ENCODE peak calls at places on chromosomes 6 and 20, in ten cellular contexts. V is GM23338, O is uterus, R is fibroblast of lung, U is stomach, S is psoas muscle, B is SK-N-SH, D is endodermal cell, H is esophagus squamous epithelium, K is GM12865. A is an unnamed sample.

GRCh38 chr20:13333793-13334192 is 112.7 kb downstream of the ISM1 start:
- DNase-seq in H (no peak), S (no peak), O (no peak), B (no peak), D (no peak), V (no peak), R (no peak), U (no peak), K (no peak), A (no peak)

GRCh38 chr6:129390900-129391299 is 319.1 kb downstream of the ARHGAP18 start:
- DNase-seq in U (no peak), R (no peak), B (no peak), O (no peak), S (no peak), D (no peak), K (no peak), V (no peak), H (no peak), A (no peak)

GRCh38 chr6:148761532-148761951 is 14.7 kb downstream of the UST start:
- DNase-seq in H (no peak), O (no peak), U (no peak), B (no peak), V (no peak), R (no peak), S (peak; percentile 52), K (no peak), D (peak; percentile 67), A (no peak)

GRCh38 chr6:31687321-31687720 is 6.5 kb upstream of the LY6G5C start:
- DNase-seq in H (no peak), U (no peak), B (peak; percentile 15), K (no peak), O (no peak), S (no peak), R (no peak), D (no peak), V (no peak), A (no peak)

GRCh38 chr6:37503486-37503980 is 3.8 kb upstream of the CCDC167 start:
- DNase-seq in V (no peak), R (no peak), D (no peak), B (peak; percentile 49), K (no peak), O (no peak), S (no peak), U (no peak), H (no peak), A (no peak)

GRCh38 chr20:50704971-50705370 is 13.6 kb upstream of the RIPOR3 start:
- DNase-seq in S (no peak), D (no peak), O (no peak), H (no peak), K (no peak), U (no peak), V (no peak), B (no peak), R (peak; percentile 64), A (no peak)

GRCh38 chr6:166988674-166989201 is 10.5 kb upstream of the CEP43 start:
- DNase-seq in O (no peak), S (no peak), K (no peak), D (no peak), R (peak; percentile 43), B (no peak), V (peak; percentile 58), U (no peak), H (no peak), A (no peak)

GRCh38 chr6:6881438-6882267 is 226.1 kb upstream of the RREB1 start:
- DNase-seq in O (no peak), K (no peak), D (peak; percentile 73), H (no peak), U (no peak), R (peak; percentile 22), V (no peak), S (no peak), B (no peak), A (no peak)

GRCh38 chr6:137816133-137816579 is 50.9 kb upstream of the TNFAIP3 start:
- DNase-seq in U (no peak), O (no peak), H (no peak), S (no peak), V (no peak), K (peak; percentile 51), D (no peak), B (no peak), R (peak; percentile 27), A (no peak)

GRCh38 chr20:17504898-17505663 is 26.1 kb downstream of the BFSP1 start:
- DNase-seq in S (peak; percentile 68), U (peak; percentile 47), B (peak; percentile 59), O (peak; percentile 40), K (peak; percentile 74), V (peak; percentile 89), R (peak; percentile 52), D (peak; percentile 88), H (no peak), A (peak; percentile 78)

GRCh38 chr6:19905584-19905983 is 68.4 kb downstream of the ID4 start:
- DNase-seq in O (no peak), H (no peak), B (no peak), V (no peak), S (no peak), R (no peak), K (no peak), D (no peak), U (no peak), A (no peak)

GRCh38 chr6:10487668-10488327 is 33.4 kb upstream of the GCNT2 start:
- DNase-seq in D (peak; percentile 80), B (peak; percentile 30), K (no peak), V (peak; percentile 64), S (no peak), U (no peak), R (no peak), O (no peak), H (no peak), A (no peak)

GRCh38 chr6:154986787-154987235 is 8.3 kb upstream of the TIAM2 start:
- DNase-seq in K (no peak), D (no peak), H (no peak), S (no peak), U (no peak), B (no peak), R (peak; percentile 68), O (no peak), V (no peak), A (no peak)

DNA sequence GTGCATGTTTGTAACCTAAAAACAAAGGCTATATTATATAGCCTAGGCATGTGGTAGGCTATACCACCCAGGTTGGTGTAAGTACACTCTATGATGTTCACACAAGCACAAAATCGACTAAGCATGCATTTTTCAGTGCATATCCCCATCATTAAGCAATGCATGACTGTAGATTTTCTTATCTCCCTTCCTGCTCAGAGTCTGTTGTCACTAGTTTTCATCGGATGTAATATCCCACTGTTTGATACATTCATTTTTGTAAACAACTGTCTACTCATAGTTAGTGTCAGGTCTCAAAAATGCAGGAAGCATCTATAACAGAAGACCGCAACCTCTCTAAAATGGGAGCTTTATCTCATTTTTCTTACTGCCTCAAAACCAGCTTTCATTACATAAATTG is 70.7 kb downstream of the GFRAL start:
- DNase-seq in K (no peak), H (no peak), S (no peak), R (no peak), O (no peak), V (no peak), B (no peak), D (no peak), U (no peak), A (no peak)
- TF ChIP-seq CTCF in K (no peak), H (no peak), S (no peak), R (no peak), O (no peak), V (no peak), B (no peak), D (no peak), U (no peak), A (no peak)

GRCh38 chr20:52191436-52192295 is at the start of gene ZFP64:
- DNase-seq in R (peak; percentile 81), B (peak; percentile 91), V (peak; percentile 82), K (peak; percentile 88), H (no peak), U (peak; percentile 76), S (peak; percentile 77), D (peak; percentile 87), O (peak; percentile 54), A (peak; percentile 81)
- TF ChIP-seq CTCF in R (peak; percentile 52), B (peak; percentile 70), V (peak; percentile 52), K (peak; percentile 68), H (peak; percentile 57), U (peak; percentile 59), S (peak; percentile 41), D (peak; percentile 72), O (peak; percentile 75), A (peak; percentile 21)

GRCh38 chr20:32761831-32762753 is at the start of gene DNMT3B:
- DNase-seq in K (peak; percentile 79), V (peak; percentile 99), D (peak; percentile 97), O (peak; percentile 73), S (peak; percentile 87), H (no peak), R (peak; percentile 79), U (peak; percentile 80), B (peak; percentile 99), A (peak; percentile 83)
- TF ChIP-seq CTCF in K (no peak), V (no peak), D (peak; percentile 59), O (peak; percentile 35), S (peak; percentile 22), H (peak; percentile 26), R (no peak), U (no peak), B (peak; percentile 28), A (no peak)

GRCh38 chr20:2006452-2007381 is 12.9 kb upstream of the PDYN start:
- DNase-seq in B (peak; percentile 72), U (peak; percentile 27), O (no peak), H (no peak), R (peak; percentile 70), K (peak; percentile 50), V (peak; percentile 85), S (no peak), D (peak; percentile 81), A (no peak)

GRCh38 chr20:2002365-2002764 is 8.5 kb upstream of the PDYN start:
- DNase-seq in O (no peak), U (no peak), D (peak; percentile 13), V (no peak), B (no peak), S (no peak), K (no peak), R (no peak), H (no peak), A (no peak)

GRCh38 chr20:2004171-2004570 is 10.3 kb upstream of the PDYN start:
- DNase-seq in K (no peak), B (no peak), R (no peak), H (no peak), U (no peak), O (no peak), V (no peak), D (no peak), S (no peak), A (no peak)

GRCh38 chr20:2005359-2005758 is 11.5 kb upstream of the PDYN start:
- DNase-seq in V (no peak), D (no peak), R (peak; percentile 10), H (no peak), K (no peak), O (no peak), S (no peak), B (no peak), U (no peak), A (no peak)

DNA sequence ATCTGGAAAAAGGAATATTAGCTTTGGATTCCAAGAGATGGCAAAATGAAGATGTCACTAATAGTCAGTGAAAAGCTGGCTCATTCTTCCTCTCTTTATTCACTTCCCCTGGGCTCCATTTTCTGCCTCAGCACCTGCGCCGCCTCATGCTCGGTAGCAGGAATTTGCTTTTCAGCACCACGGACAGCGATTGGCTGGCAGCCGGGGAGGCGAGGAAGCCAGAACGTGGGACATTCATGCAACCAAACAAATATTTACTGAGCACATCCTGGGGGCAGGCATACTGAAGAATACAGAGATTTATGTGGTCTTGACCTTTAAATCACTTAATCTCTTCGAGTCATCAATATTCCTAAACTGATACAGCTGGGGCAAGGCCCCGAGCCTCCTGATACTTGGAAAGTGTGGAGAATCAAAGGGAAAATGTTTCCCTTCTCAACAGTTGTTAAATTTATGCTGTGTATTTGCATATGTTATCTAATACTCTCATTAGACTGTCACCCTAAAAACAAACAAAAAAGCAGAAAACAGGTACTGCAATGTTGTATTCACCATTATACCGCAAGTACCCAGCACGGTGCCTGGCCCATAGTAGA is 12.1 kb upstream of the PDYN start:
- DNase-seq in H (no peak), R (peak; percentile 36), O (no peak), S (peak; percentile 76), D (peak; percentile 95), V (peak; percentile 91), U (peak; percentile 62), K (peak; percentile 64), B (no peak), A (no peak)
- TF ChIP-seq CTCF in H (no peak), R (no peak), O (no peak), S (no peak), D (no peak), V (no peak), U (no peak), K (no peak), B (no peak), A (no peak)